ENCODE peak calls at places on chromosomes 6 and 20, in five cellular contexts. U, X, F, H and T are unnamed samples.

GRCh38 chr6:11921017-11921438 is 91.1 kb upstream of the HIVEP1 start:
- DNase-seq in U (no peak), X (no peak), F (peak; percentile 85), H (peak; percentile 95), T (no peak)

GRCh38 chr20:16246870-16247269 is 326.4 kb downstream of the KIF16B start:
- DNase-seq in U (no peak), X (no peak), F (no peak), H (no peak), T (no peak)

GRCh38 chr20:22921595-22922421 is 113.3 kb upstream of the SSTR4 start:
- DNase-seq in U (no peak), X (no peak), F (peak; percentile 95), H (peak; percentile 8), T (no peak)

GRCh38 chr6:144265061-144265357 is 20.1 kb upstream of the UTRN start:
- DNase-seq in U (no peak), X (no peak), F (no peak), H (peak; percentile 35), T (peak; percentile 50)

GRCh38 chr6:129501401-129502051 is 208.5 kb downstream of the ARHGAP18 start:
- DNase-seq in U (peak; percentile 32), X (no peak), F (peak; percentile 93), H (peak; percentile 96), T (peak; percentile 41)

GRCh38 chr6:37210313-37210898 is 40.5 kb downstream of the PIM1 start:
- DNase-seq in U (peak; percentile 64), X (no peak), F (peak; percentile 69), H (peak; percentile 85), T (peak; percentile 85)

GRCh38 chr6:83086751-83087150 is 19.3 kb downstream of the DOP1A start:
- DNase-seq in U (no peak), X (no peak), F (no peak), H (no peak), T (no peak)

GRCh38 chr6:26032387-26033131 is 54.7 kb upstream of the HFE start:
- DNase-seq in U (no peak), X (no peak), F (peak; percentile 77), H (peak; percentile 38), T (no peak)

GRCh38 chr6:25229671-25230321 is 49.4 kb upstream of the CARMIL1 start:
- DNase-seq in U (no peak), X (no peak), F (peak; percentile 85), H (peak; percentile 59), T (no peak)

GRCh38 chr20:39458452-39458851 is 496.3 kb downstream of the DHX35 start:
- DNase-seq in U (no peak), X (no peak), F (no peak), H (no peak), T (no peak)

GRCh38 chr20:63360850-63361497 is at the start of gene CHRNA4:
- DNase-seq in U (no peak), X (no peak), F (no peak), H (no peak), T (no peak)

GRCh38 chr6:88953550-88954386 is 9.7 kb downstream of the RNGTT start:
- DNase-seq in U (no peak), X (no peak), F (no peak), H (no peak), T (no peak)

GRCh38 chr6:114096553-114097172 is 125.7 kb upstream of the HDAC2 start:
- DNase-seq in U (no peak), X (no peak), F (no peak), H (peak; percentile 28), T (no peak)

GRCh38 chr6:11161031-11161966 is 49.8 kb upstream of the ERVFRD-1 start:
- DNase-seq in U (no peak), X (no peak), F (no peak), H (peak; percentile 16), T (no peak)

GRCh38 chr6:113630365-113630737 is 226.8 kb upstream of the MARCKS start:
- DNase-seq in U (no peak), X (no peak), F (peak; percentile 58), H (peak; percentile 88), T (no peak)

GRCh38 chr6:11278207-11278559 is 45.7 kb upstream of the NEDD9 start:
- DNase-seq in U (no peak), X (peak; percentile 48), F (no peak), H (no peak), T (no peak)

GRCh38 chr6:109178921-109179320 is 83.6 kb downstream of the CEP57L1 start:
- DNase-seq in U (no peak), X (no peak), F (no peak), H (no peak), T (no peak)

DNA sequence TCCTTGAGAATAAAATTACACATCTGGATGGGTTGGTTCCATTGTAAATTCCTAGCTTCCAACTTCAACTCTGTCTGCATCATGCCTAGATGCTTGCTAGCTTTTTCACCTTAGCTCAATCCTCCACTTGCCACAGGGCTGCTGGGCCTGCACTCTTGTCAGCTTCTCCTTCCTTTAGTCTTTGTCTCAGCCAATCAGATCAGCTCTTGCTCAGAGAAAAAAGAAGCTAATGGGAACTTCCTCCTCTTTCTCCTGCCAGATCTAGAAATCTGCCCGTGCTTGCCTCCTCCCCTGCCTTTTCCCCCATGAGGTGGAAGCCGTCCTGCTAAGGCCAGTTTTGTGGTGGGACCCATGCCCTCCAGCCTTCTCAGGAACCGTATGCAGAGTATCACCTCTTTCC is 18.5 kb downstream of the RAE1 start:
- DNase-seq in U (no peak), X (no peak), F (no peak), H (no peak), T (peak; percentile 34)
- H3K36me3 ChIP-seq in U (no peaks in the 10 kb centered on the region), X (peaks cover 35% of the 10 kb centered on the region), F (peaks cover 63% of the 10 kb centered on the region), H (peaks cover 70% of the 10 kb centered on the region), T (peaks cover 19% of the 10 kb centered on the region)

GRCh38 chr6:35489066-35489465 is 7.8 kb downstream of the TEAD3 start:
- DNase-seq in U (no peak), X (no peak), F (no peak), H (no peak), T (no peak)

GRCh38 chr6:35488517-35488862 is 8.4 kb downstream of the TEAD3 start:
- DNase-seq in U (no peak), X (no peak), F (no peak), H (no peak), T (no peak)

GRCh38 chr6:35491558-35492541 is 5.0 kb downstream of the TEAD3 start:
- DNase-seq in U (no peak), X (no peak), F (no peak), H (no peak), T (peak; percentile 74)

GRCh38 chr6:35490821-35491557 is 5.9 kb downstream of the TEAD3 start:
- DNase-seq in U (no peak), X (no peak), F (no peak), H (no peak), T (no peak)

GRCh38 chr6:35489995-35490791 is 6.7 kb downstream of the TEAD3 start:
- DNase-seq in U (peak; percentile 91), X (no peak), F (no peak), H (peak; percentile 81), T (no peak)
- H3K27me3 ChIP-seq in U (no peaks in the 10 kb centered on the region), X (peaks cover 6% of the 10 kb centered on the region), F (no peaks in the 10 kb centered on the region), H (no peaks in the 10 kb centered on the region), T (no peaks in the 10 kb centered on the region)

GRCh38 chr6:6660339-6661045 is 72.0 kb downstream of the LY86 start:
- DNase-seq in U (no peak), X (no peak), F (no peak), H (no peak), T (no peak)
- H3K4me3 ChIP-seq in U (no peak overlapping the region), X (no peak overlapping the region), F (no peak overlapping the region), H (no peak overlapping the region), T (no peak overlapping the region)

GRCh38 chr6:43677759-43678158 is 9.8 kb downstream of the MRPS18A start:
- DNase-seq in U (no peak), X (no peak), F (no peak), H (no peak), T (no peak)
- H3K36me3 ChIP-seq in U (peaks cover 89% of the 10 kb centered on the region), X (peaks cover 46% of the 10 kb centered on the region), F (peaks cover 22% of the 10 kb centered on the region), H (peaks cover 69% of the 10 kb centered on the region), T (peaks cover 5% of the 10 kb centered on the region)